ENCODE peak calls at places on chromosomes 13 and 19, in seven cellular contexts. A is HCT116, M is H1, O is SK-N-SH, J is K562, V is HepG2, Z is GM12878. F is an unnamed sample.

GRCh38 chr13:91630916-91631315 is 232.5 kb downstream of the GPC5 start:
- DNase-seq in A (no peak), M (no peak), O (no peak), J (no peak), V (no peak), Z (no peak), F (no peak)

GRCh38 chr13:59488436-59488835 is 675.3 kb downstream of the DIAPH3 start:
- DNase-seq in A (no peak), M (no peak), O (no peak), J (no peak), V (no peak), Z (no peak), F (no peak)

GRCh38 chr19:47110521-47111080 is 3.0 kb downstream of the ZC3H4 start:
- DNase-seq in A (no peak), M (no peak), O (no peak), J (peak; percentile 15), V (no peak), Z (no peak), F (no peak)

GRCh38 chr13:112194167-112194530 is 127.2 kb downstream of the SOX1 start:
- DNase-seq in A (no peak), M (no peak), O (no peak), J (no peak), V (no peak), Z (no peak), F (no peak)

GRCh38 chr19:35756373-35757230 is at the start of gene HSPB6:
- DNase-seq in A (no peak), M (no peak), O (no peak), J (no peak), V (no peak), Z (no peak), F (no peak)

GRCh38 chr19:16025108-16026101 is 50.9 kb upstream of the TPM4 start:
- DNase-seq in A (peak; percentile 56), M (no peak), O (peak; percentile 61), J (peak; percentile 53), V (peak; percentile 61), Z (no peak), F (peak; percentile 62)

GRCh38 chr19:10699650-10700335 is 1.4 kb upstream of the QTRT1 start:
- DNase-seq in A (peak; percentile 48), M (peak; percentile 77), O (peak; percentile 55), J (peak; percentile 52), V (peak; percentile 35), Z (peak; percentile 35), F (peak; percentile 60)

GRCh38 chr13:102555914-102556553 is 40.8 kb upstream of the TPP2 start:
- DNase-seq in A (peak; percentile 21), M (no peak), O (peak; percentile 47), J (no peak), V (peak; percentile 18), Z (no peak), F (peak; percentile 8)

GRCh38 chr19:12052057-12052570 is 647 bp downstream of the ZNF878 start:
- DNase-seq in A (no peak), M (no peak), O (peak; percentile 33), J (no peak), V (no peak), Z (no peak), F (no peak)

GRCh38 chr13:109136873-109137272 is 507.5 kb downstream of the MYO16 start:
- DNase-seq in A (no peak), M (no peak), O (no peak), J (no peak), V (no peak), Z (no peak), F (no peak)

GRCh38 chr19:44809856-44810554 is 1.1 kb downstream of the BCAM start:
- DNase-seq in A (no peak), M (no peak), O (no peak), J (no peak), V (no peak), Z (no peak), F (no peak)

GRCh38 chr19:44806271-44806670 is 2.6 kb upstream of the BCAM start:
- DNase-seq in A (no peak), M (no peak), O (no peak), J (no peak), V (no peak), Z (no peak), F (no peak)

GRCh38 chr19:44807652-44808462 is 1.0 kb upstream of the BCAM start:
- DNase-seq in A (peak; percentile 55), M (no peak), O (peak; percentile 83), J (peak; percentile 78), V (peak; percentile 77), Z (no peak), F (peak; percentile 97)

GRCh38 chr19:44808463-44809371 is at the start of gene BCAM:
- DNase-seq in A (no peak), M (peak; percentile 87), O (peak; percentile 97), J (peak; percentile 98), V (peak; percentile 65), Z (no peak), F (peak; percentile 70)

DNA sequence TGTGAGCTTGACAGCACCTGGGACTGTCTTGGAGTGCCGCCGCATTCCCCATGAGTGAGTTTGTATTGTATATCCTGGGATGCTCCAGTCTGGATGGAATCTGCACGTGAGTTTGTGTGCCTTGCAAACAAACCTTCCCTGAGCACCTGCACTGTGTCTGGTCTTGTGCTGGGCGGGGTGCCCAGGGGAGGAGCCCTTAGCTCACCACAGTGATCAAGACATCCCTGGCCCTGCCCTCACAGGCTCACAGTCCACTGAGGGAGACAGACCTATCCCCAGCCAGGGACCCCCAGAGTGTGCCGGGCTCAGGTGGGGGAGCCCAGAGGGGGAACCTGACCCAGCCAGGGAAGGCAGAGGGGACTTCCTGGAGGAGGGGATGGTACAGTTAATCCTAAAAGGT is 1.7 kb upstream of the BCAM start:
- DNase-seq in A (no peak), M (no peak), O (no peak), J (peak; percentile 10), V (peak; percentile 90), Z (no peak), F (peak; percentile 94)
- TF ChIP-seq JUND in A (no peak), M (no peak), O (no peak), J (no peak), V (no peak), Z (no peak), F (no peak)

GRCh38 chr19:13463296-13463695 is 43.0 kb downstream of the CACNA1A start:
- DNase-seq in A (no peak), M (peak; percentile 84), O (no peak), J (peak; percentile 60), V (no peak), Z (no peak), F (peak; percentile 45)
- TF ChIP-seq JUND in A (no peak), M (no peak), O (no peak), J (no peak), V (no peak), Z (no peak), F (no peak)

DNA sequence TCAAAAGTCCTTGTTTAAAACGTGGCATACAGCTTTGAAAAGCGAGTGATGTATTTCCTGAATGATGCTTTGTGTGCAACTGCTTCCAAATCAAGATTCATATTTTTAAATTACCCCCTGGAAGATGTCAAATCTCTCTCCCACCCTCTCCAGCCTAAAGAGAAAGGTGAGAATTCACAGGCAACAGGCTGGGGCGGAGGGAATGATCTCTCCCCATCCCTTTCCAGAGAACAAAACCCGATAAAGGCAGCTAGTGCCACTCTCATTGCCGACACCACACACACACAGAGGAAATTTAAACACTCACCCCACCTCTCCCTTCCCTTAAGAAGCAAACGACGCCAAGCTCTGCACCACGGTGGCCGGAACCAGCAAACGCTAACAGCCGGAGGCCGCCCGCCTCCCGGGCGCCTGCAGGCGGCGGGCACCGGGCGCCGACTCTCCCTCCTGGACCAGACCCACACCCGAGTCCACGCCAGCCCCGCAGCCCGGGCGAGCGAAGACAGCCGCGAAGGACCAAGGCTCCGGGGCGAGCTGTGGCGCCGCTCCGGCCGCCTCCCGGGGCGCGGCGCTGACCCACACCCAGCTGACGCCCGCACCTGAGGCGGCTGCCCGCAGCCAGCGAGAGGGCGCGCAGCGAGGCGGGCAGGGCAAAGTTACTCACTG is 485 bp downstream of the LNX2 start:
- DNase-seq in A (no peak), M (no peak), O (peak; percentile 70), J (no peak), V (peak; percentile 7), Z (no peak), F (peak; percentile 19)
- TF ChIP-seq JUND in A (no peak), M (no peak), O (no peak), J (no peak), V (no peak), Z (no peak), F (no peak)

GRCh38 chr13:44243198-44243852 is 130.3 kb upstream of the SERP2 start:
- DNase-seq in A (peak; percentile 92), M (peak; percentile 64), O (peak; percentile 28), J (peak; percentile 65), V (peak; percentile 54), Z (no peak), F (no peak)
- TF ChIP-seq JUND in A (no peak), M (peak; percentile 42), O (peak; percentile 85), J (peak; percentile 65), V (no peak), Z (no peak), F (no peak)

DNA sequence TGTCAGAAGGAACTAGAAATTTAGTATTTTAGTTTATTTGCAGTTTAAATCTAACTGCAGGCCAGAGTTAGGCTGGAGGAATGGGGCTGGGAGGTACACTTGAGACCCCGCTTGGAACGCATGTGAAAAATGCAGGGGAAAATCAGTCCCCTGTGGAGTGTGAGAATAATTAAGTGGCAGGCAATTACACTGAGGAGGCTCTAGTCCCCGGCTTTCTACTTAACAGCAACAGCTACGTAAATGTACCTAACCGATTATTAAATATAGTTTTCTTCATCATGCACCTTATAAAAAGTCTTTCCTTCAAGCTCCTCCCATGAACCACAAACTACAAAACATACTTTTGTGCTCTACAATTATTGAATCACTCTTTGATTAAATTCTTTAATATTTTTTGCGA is 808 bp downstream of the ZNF708 start:
- DNase-seq in A (no peak), M (no peak), O (peak; percentile 26), J (no peak), V (peak; percentile 3), Z (no peak), F (no peak)
- TF ChIP-seq JUND in A (no peak), M (no peak), O (no peak), J (no peak), V (no peak), Z (no peak), F (no peak)

GRCh38 chr19:8213827-8214672 is 4.9 kb downstream of the CERS4 start:
- DNase-seq in A (no peak), M (no peak), O (no peak), J (no peak), V (peak; percentile 45), Z (no peak), F (no peak)

GRCh38 chr19:8212916-8213315 is 3.7 kb downstream of the CERS4 start:
- DNase-seq in A (no peak), M (no peak), O (no peak), J (no peak), V (no peak), Z (no peak), F (no peak)

GRCh38 chr19:8210660-8211101 is 1.5 kb downstream of the CERS4 start:
- DNase-seq in A (no peak), M (no peak), O (no peak), J (no peak), V (no peak), Z (no peak), F (peak; percentile 28)

GRCh38 chr19:8209965-8210659 is 942 bp downstream of the CERS4 start:
- DNase-seq in A (no peak), M (no peak), O (no peak), J (no peak), V (no peak), Z (no peak), F (no peak)

DNA sequence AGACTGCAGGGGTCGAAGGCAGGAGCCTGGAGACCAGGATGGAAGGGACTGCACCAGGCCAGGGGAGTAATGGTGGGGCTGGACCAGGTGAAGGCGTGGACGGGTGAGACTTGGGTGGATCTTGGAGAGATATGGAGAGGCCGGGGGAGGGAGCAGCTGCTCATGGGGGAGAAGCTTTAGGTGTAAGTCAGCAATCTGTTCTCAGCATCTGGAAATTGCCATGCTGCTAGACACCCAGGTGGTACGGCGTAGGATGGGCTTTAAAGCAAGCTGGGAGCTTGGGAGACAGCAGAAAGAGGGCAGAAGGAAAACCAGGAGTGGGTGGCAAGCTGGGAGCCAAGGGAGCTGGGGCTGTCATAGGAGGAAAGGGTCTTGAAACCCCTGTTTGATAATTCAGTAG is 3.0 kb downstream of the CERS4 start:
- DNase-seq in A (no peak), M (no peak), O (no peak), J (no peak), V (no peak), Z (no peak), F (no peak)
- TF ChIP-seq JUND in A (no peak), M (no peak), O (no peak), J (no peak), V (no peak), Z (no peak), F (no peak)